ENCODE peak calls at places on chromosomes 13 and 19, in six cellular contexts. One of them, this sample, is unnamed.

GRCh38 chr13:106186366-106187030 is 349.0 kb downstream of the EFNB2 start:
- DNase-seq in iris pigment epithelial cell: no peak
- DNase-seq in heart left ventricle: no peak
- DNase-seq in dorsolateral prefrontal cortex: no peak
- DNase-seq in transverse colon: no peak
- DNase-seq in AG08396: no peak
- DNase-seq in this sample: no peak

GRCh38 chr19:3671680-3672574 is 28.3 kb downstream of the PIP5K1C start:
- DNase-seq in iris pigment epithelial cell: peak
- DNase-seq in heart left ventricle: peak
- DNase-seq in dorsolateral prefrontal cortex: no peak
- DNase-seq in transverse colon: no peak
- DNase-seq in AG08396: no peak
- DNase-seq in this sample: peak

GRCh38 chr19:1780272-1780957 is 27.1 kb downstream of the ONECUT3 start:
- DNase-seq in iris pigment epithelial cell: peak
- DNase-seq in heart left ventricle: no peak
- DNase-seq in dorsolateral prefrontal cortex: no peak
- DNase-seq in transverse colon: no peak
- DNase-seq in AG08396: no peak
- DNase-seq in this sample: peak

GRCh38 chr13:37068962-37069361 is 9.5 kb upstream of the SUPT20H start:
- DNase-seq in iris pigment epithelial cell: peak
- DNase-seq in heart left ventricle: no peak
- DNase-seq in dorsolateral prefrontal cortex: no peak
- DNase-seq in transverse colon: no peak
- DNase-seq in AG08396: no peak
- DNase-seq in this sample: no peak

GRCh38 chr13:78192721-78193120 is 274.1 kb upstream of the EDNRB start:
- DNase-seq in iris pigment epithelial cell: peak
- DNase-seq in heart left ventricle: no peak
- DNase-seq in dorsolateral prefrontal cortex: no peak
- DNase-seq in transverse colon: no peak
- DNase-seq in AG08396: peak
- DNase-seq in this sample: no peak

GRCh38 chr13:24254151-24254810 is 55.1 kb upstream of the C1QTNF9 start:
- DNase-seq in iris pigment epithelial cell: peak
- DNase-seq in heart left ventricle: no peak
- DNase-seq in dorsolateral prefrontal cortex: no peak
- DNase-seq in transverse colon: no peak
- DNase-seq in AG08396: no peak
- DNase-seq in this sample: peak

GRCh38 chr19:52492991-52493470 is 34.4 kb upstream of the ZNF808 start:
- DNase-seq in iris pigment epithelial cell: no peak
- DNase-seq in heart left ventricle: no peak
- DNase-seq in dorsolateral prefrontal cortex: no peak
- DNase-seq in transverse colon: no peak
- DNase-seq in AG08396: no peak
- DNase-seq in this sample: peak

GRCh38 chr13:106418556-106418955 is 116.9 kb downstream of the EFNB2 start:
- DNase-seq in iris pigment epithelial cell: peak
- DNase-seq in heart left ventricle: no peak
- DNase-seq in dorsolateral prefrontal cortex: no peak
- DNase-seq in transverse colon: no peak
- DNase-seq in AG08396: peak
- DNase-seq in this sample: peak

GRCh38 chr13:106331116-106331515 is 204.3 kb downstream of the EFNB2 start:
- DNase-seq in iris pigment epithelial cell: no peak
- DNase-seq in heart left ventricle: no peak
- DNase-seq in dorsolateral prefrontal cortex: no peak
- DNase-seq in transverse colon: no peak
- DNase-seq in AG08396: no peak
- DNase-seq in this sample: no peak

GRCh38 chr13:95246292-95247082 is 54.8 kb downstream of the ABCC4 start:
- DNase-seq in iris pigment epithelial cell: no peak
- DNase-seq in heart left ventricle: no peak
- DNase-seq in dorsolateral prefrontal cortex: no peak
- DNase-seq in transverse colon: no peak
- DNase-seq in AG08396: no peak
- DNase-seq in this sample: no peak

GRCh38 chr13:109904218-109904617 is 117.8 kb upstream of the IRS2 start:
- DNase-seq in iris pigment epithelial cell: peak
- DNase-seq in heart left ventricle: no peak
- DNase-seq in dorsolateral prefrontal cortex: no peak
- DNase-seq in transverse colon: no peak
- DNase-seq in AG08396: no peak
- DNase-seq in this sample: no peak

GRCh38 chr13:52128714-52129700 is at the start of gene NEK5:
- DNase-seq in iris pigment epithelial cell: peak
- DNase-seq in heart left ventricle: peak
- DNase-seq in dorsolateral prefrontal cortex: peak
- DNase-seq in transverse colon: peak
- DNase-seq in AG08396: peak
- DNase-seq in this sample: peak

GRCh38 chr13:112229992-112230872 is 145.9 kb upstream of the SPACA7 start:
- DNase-seq in iris pigment epithelial cell: no peak
- DNase-seq in heart left ventricle: no peak
- DNase-seq in dorsolateral prefrontal cortex: no peak
- DNase-seq in transverse colon: no peak
- DNase-seq in AG08396: no peak
- DNase-seq in this sample: peak

GRCh38 chr13:74278901-74279300 is 144.7 kb upstream of the KLF12 start:
- DNase-seq in iris pigment epithelial cell: no peak
- DNase-seq in heart left ventricle: no peak
- DNase-seq in dorsolateral prefrontal cortex: no peak
- DNase-seq in transverse colon: no peak
- DNase-seq in AG08396: no peak
- DNase-seq in this sample: no peak

GRCh38 chr19:23436318-23436717 is 41.0 kb upstream of the ZNF91 start:
- DNase-seq in iris pigment epithelial cell: no peak
- DNase-seq in heart left ventricle: no peak
- DNase-seq in dorsolateral prefrontal cortex: no peak
- DNase-seq in transverse colon: no peak
- DNase-seq in AG08396: no peak
- DNase-seq in this sample: no peak

GRCh38 chr19:37907735-37908066 is 693 bp downstream of the SIPA1L3 start:
- DNase-seq in iris pigment epithelial cell: no peak
- DNase-seq in heart left ventricle: no peak
- DNase-seq in dorsolateral prefrontal cortex: no peak
- DNase-seq in transverse colon: no peak
- DNase-seq in AG08396: no peak
- DNase-seq in this sample: peak

GRCh38 chr13:98484289-98485219 is 92.4 kb downstream of the STK24 start:
- DNase-seq in iris pigment epithelial cell: peak
- DNase-seq in heart left ventricle: peak
- DNase-seq in dorsolateral prefrontal cortex: peak
- DNase-seq in transverse colon: peak
- DNase-seq in AG08396: peak
- DNase-seq in this sample: peak

GRCh38 chr13:109939838-109940237 is 153.5 kb upstream of the IRS2 start:
- DNase-seq in iris pigment epithelial cell: no peak
- DNase-seq in heart left ventricle: no peak
- DNase-seq in dorsolateral prefrontal cortex: no peak
- DNase-seq in transverse colon: no peak
- DNase-seq in AG08396: no peak
- DNase-seq in this sample: no peak

GRCh38 chr13:113088691-113089020 is 16.9 kb upstream of the F7 start:
- DNase-seq in iris pigment epithelial cell: no peak
- DNase-seq in heart left ventricle: no peak
- DNase-seq in dorsolateral prefrontal cortex: no peak
- DNase-seq in transverse colon: no peak
- DNase-seq in AG08396: no peak
- DNase-seq in this sample: no peak

This sample was measured in osteoblast.